ENCODE peak calls at places on chromosomes 13 and 19, in eight cellular contexts. L is Caco-2; N is NCI-H1092; T is heart right ventricle; J is stimulated activated CD4-positive, alpha-beta T cell treated with anti-CD3 and anti-CD28 coated beads, Interleukin-1b, Interleukin-23, amount 100 ng/mL, for 4 hours; Y is RWPE1; M is T-helper 17 cell; I is fibroblast of lung. O is an unnamed sample.
A peak's percentile ranks its signal among the peaks of the same experiment; 100 is the strongest.

GRCh38 chr19:55353356-55353802 is 1.1 kb downstream of the COX6B2 start:
- DNase-seq in L (no peak), N (no peak), T (no peak), J (no peak), Y (no peak), M (no peak), I (no peak), O (no peak)

GRCh38 chr19:9128171-9128570 is 1.4 kb upstream of the OR7G3 start:
- DNase-seq in L (no peak), N (no peak), T (no peak), J (no peak), Y (peak; percentile 81), M (no peak), I (no peak), O (peak; percentile 24)

GRCh38 chr19:29206453-29206852 is 6.5 kb downstream of the UQCRFS1 start:
- DNase-seq in L (no peak), N (no peak), T (no peak), J (no peak), Y (no peak), M (no peak), I (no peak), O (no peak)

GRCh38 chr13:110103026-110103425 is 203.9 kb downstream of the COL4A1 start:
- DNase-seq in L (no peak), N (no peak), T (no peak), J (no peak), Y (no peak), M (no peak), I (no peak), O (no peak)

GRCh38 chr19:8352134-8352827 is 9.2 kb upstream of the KANK3 start:
- DNase-seq in L (no peak), N (no peak), T (no peak), J (no peak), Y (no peak), M (no peak), I (no peak), O (no peak)

GRCh38 chr13:63449549-63449948 is 2033.9 kb upstream of the PCDH20 start:
- DNase-seq in L (no peak), N (no peak), T (no peak), J (no peak), Y (no peak), M (no peak), I (no peak), O (no peak)

GRCh38 chr19:45901912-45902650 is at the start of gene MYPOP:
- DNase-seq in L (no peak), N (no peak), T (no peak), J (no peak), Y (no peak), M (no peak), I (no peak), O (no peak)

GRCh38 chr13:70747305-70747704 is 639.1 kb upstream of the KLHL1 start:
- DNase-seq in L (no peak), N (no peak), T (no peak), J (no peak), Y (no peak), M (no peak), I (no peak), O (no peak)

GRCh38 chr19:13014101-13014920 is 19.0 kb downstream of the NFIX start:
- DNase-seq in L (no peak), N (no peak), T (no peak), J (no peak), Y (no peak), M (no peak), I (peak; percentile 23), O (no peak)

GRCh38 chr19:11337080-11337479 is 2.4 kb downstream of the RAB3D start:
- DNase-seq in L (no peak), N (no peak), T (no peak), J (no peak), Y (no peak), M (no peak), I (no peak), O (no peak)

GRCh38 chr19:50798943-50799851 is 9.0 kb downstream of the ACP4 start:
- DNase-seq in L (no peak), N (no peak), T (no peak), J (no peak), Y (no peak), M (no peak), I (no peak), O (no peak)

GRCh38 chr13:31204592-31204991 is 4.8 kb downstream of the B3GLCT start:
- DNase-seq in L (no peak), N (no peak), T (no peak), J (no peak), Y (peak; percentile 64), M (no peak), I (peak; percentile 44), O (peak; percentile 32)

GRCh38 chr19:10193666-10194499 is 870 bp downstream of the DNMT1 start:
- DNase-seq in L (no peak), N (no peak), T (no peak), J (no peak), Y (peak; percentile 71), M (no peak), I (peak; percentile 43), O (peak; percentile 9)

GRCh38 chr13:30616927-30617314 is 799 bp upstream of the USPL1 start:
- DNase-seq in L (peak; percentile 81), N (peak; percentile 55), T (peak; percentile 85), J (peak; percentile 29), Y (peak; percentile 69), M (peak; percentile 34), I (peak; percentile 96), O (peak; percentile 82)

GRCh38 chr13:99979453-99980200 is 2.0 kb upstream of the ZIC2 start:
- DNase-seq in L (no peak), N (peak; percentile 63), T (no peak), J (no peak), Y (no peak), M (no peak), I (no peak), O (no peak)

GRCh38 chr19:49425922-49426592 is 869 bp downstream of the GFY start:
- DNase-seq in L (peak; percentile 73), N (no peak), T (no peak), J (no peak), Y (peak; percentile 34), M (no peak), I (no peak), O (peak; percentile 61)

GRCh38 chr19:18507727-18508440 is 14.0 kb downstream of the ELL start:
- DNase-seq in L (no peak), N (no peak), T (peak; percentile 67), J (no peak), Y (no peak), M (no peak), I (peak; percentile 57), O (no peak)

GRCh38 chr19:57888107-57888493 is 737 bp downstream of the ZNF814 start:
- DNase-seq in L (no peak), N (no peak), T (no peak), J (no peak), Y (no peak), M (no peak), I (no peak), O (no peak)

GRCh38 chr13:20869540-20869939 is 33.0 kb downstream of the XPO4 start:
- DNase-seq in L (no peak), N (no peak), T (no peak), J (no peak), Y (no peak), M (no peak), I (peak; percentile 54), O (no peak)

GRCh38 chr19:41206926-41207750 is 11.9 kb upstream of the AXL start:
- DNase-seq in L (no peak), N (no peak), T (peak; percentile 84), J (no peak), Y (no peak), M (no peak), I (peak; percentile 62), O (no peak)

GRCh38 chr19:41711376-41712261 is 3.2 kb downstream of the CEACAM5 start:
- DNase-seq in L (no peak), N (no peak), T (no peak), J (no peak), Y (no peak), M (no peak), I (no peak), O (no peak)

GRCh38 chr19:6216996-6217751 is 62.6 kb downstream of the MLLT1 start:
- DNase-seq in L (peak; percentile 54), N (no peak), T (peak; percentile 50), J (no peak), Y (no peak), M (no peak), I (peak; percentile 45), O (no peak)

GRCh38 chr13:40617801-40618356 is 48.6 kb downstream of the FOXO1 start:
- DNase-seq in L (no peak), N (no peak), T (no peak), J (no peak), Y (no peak), M (no peak), I (no peak), O (no peak)

GRCh38 chr19:5480427-5480836 is 25.2 kb downstream of the ZNRF4 start:
- DNase-seq in L (peak; percentile 59), N (peak; percentile 7), T (no peak), J (peak; percentile 12), Y (peak; percentile 24), M (no peak), I (peak; percentile 14), O (peak; percentile 28)

GRCh38 chr13:48142437-48142836 is 47.5 kb upstream of the MED4 start:
- DNase-seq in L (no peak), N (no peak), T (no peak), J (no peak), Y (no peak), M (no peak), I (no peak), O (no peak)

GRCh38 chr13:98309569-98310335 is 132.7 kb upstream of the RNF113B start:
- DNase-seq in L (no peak), N (no peak), T (no peak), J (no peak), Y (no peak), M (no peak), I (no peak), O (no peak)

GRCh38 chr13:70795484-70795883 is 687.2 kb upstream of the KLHL1 start:
- DNase-seq in L (no peak), N (no peak), T (no peak), J (no peak), Y (no peak), M (no peak), I (peak; percentile 26), O (no peak)

GRCh38 chr19:58543826-58544590 is at the start of gene TRIM28:
- DNase-seq in L (peak; percentile 99), N (no peak), T (peak; percentile 98), J (peak; percentile 100), Y (peak; percentile 100), M (peak; percentile 100), I (peak; percentile 99), O (peak; percentile 98)

GRCh38 chr13:39415003-39415402 is 188.0 kb downstream of the LHFPL6 start:
- DNase-seq in L (no peak), N (no peak), T (peak; percentile 72), J (no peak), Y (no peak), M (no peak), I (peak; percentile 72), O (no peak)

O was measured in LoVo.